ENCODE peak calls at places on chromosomes 2 and 18, in ten cellular contexts. L, R, C, J, S, Y, F, H, W and E are unnamed samples.

GRCh38 chr2:86211033-86211795 is 12.0 kb downstream of the MRPL35 start:
- DNase-seq in L (no peak), R (no peak), C (no peak), J (no peak), S (no peak), Y (no peak), F (no peak), H (no peak), W (no peak), E (no peak)

GRCh38 chr2:147430408-147430807 is 414.4 kb upstream of the ACVR2A start:
- DNase-seq in L (no peak), R (no peak), C (no peak), J (no peak), S (no peak), Y (no peak), F (no peak), H (no peak), W (no peak), E (no peak)

GRCh38 chr2:27400348-27401135 is 8.8 kb downstream of the PPM1G start:
- DNase-seq in L (no peak), R (no peak), C (no peak), J (no peak), S (no peak), Y (no peak), F (no peak), H (no peak), W (no peak), E (no peak)

GRCh38 chr2:14140009-14140408 is 492.5 kb upstream of the LRATD1 start:
- DNase-seq in L (no peak), R (no peak), C (no peak), J (no peak), S (no peak), Y (no peak), F (no peak), H (no peak), W (no peak), E (no peak)

GRCh38 chr2:97726311-97727064 is 13.1 kb downstream of the ZAP70 start:
- DNase-seq in L (no peak), R (no peak), C (no peak), J (no peak), S (no peak), Y (no peak), F (no peak), H (no peak), W (no peak), E (peak; percentile 3)

GRCh38 chr2:88110830-88111229 is 17.0 kb downstream of the FABP1 start:
- DNase-seq in L (no peak), R (no peak), C (no peak), J (no peak), S (no peak), Y (no peak), F (no peak), H (no peak), W (no peak), E (no peak)

GRCh38 chr2:238108423-238109201 is 8.5 kb downstream of the ESPNL start:
- DNase-seq in L (no peak), R (no peak), C (no peak), J (no peak), S (no peak), Y (no peak), F (no peak), H (no peak), W (no peak), E (no peak)

GRCh38 chr2:182077451-182078142 is 91.9 kb downstream of the PPP1R1C start:
- DNase-seq in L (peak; percentile 92), R (peak; percentile 83), C (no peak), J (no peak), S (peak; percentile 78), Y (no peak), F (peak; percentile 82), H (peak; percentile 3), W (no peak), E (no peak)

GRCh38 chr2:189086710-189087109 is 92.9 kb downstream of the COL5A2 start:
- DNase-seq in L (peak; percentile 23), R (no peak), C (no peak), J (no peak), S (no peak), Y (no peak), F (peak; percentile 58), H (no peak), W (no peak), E (no peak)

GRCh38 chr2:109457366-109457765 is 156.4 kb downstream of the SEPTIN10 start:
- DNase-seq in L (no peak), R (no peak), C (no peak), J (no peak), S (no peak), Y (no peak), F (no peak), H (no peak), W (no peak), E (no peak)

GRCh38 chr18:27921904-27922541 is 254.9 kb downstream of the CDH2 start:
- DNase-seq in L (no peak), R (peak; percentile 3), C (no peak), J (no peak), S (peak; percentile 82), Y (no peak), F (peak; percentile 90), H (no peak), W (no peak), E (no peak)

GRCh38 chr18:13301691-13302469 is 83.3 kb downstream of the LDLRAD4 start:
- DNase-seq in L (no peak), R (peak; percentile 57), C (no peak), J (no peak), S (no peak), Y (no peak), F (no peak), H (no peak), W (no peak), E (no peak)

GRCh38 chr2:8609357-8609804 is 72.5 kb upstream of the ID2 start:
- DNase-seq in L (no peak), R (no peak), C (no peak), J (no peak), S (no peak), Y (no peak), F (no peak), H (no peak), W (no peak), E (no peak)

GRCh38 chr2:70529663-70530062 is 24.0 kb downstream of the TGFA start:
- DNase-seq in L (no peak), R (no peak), C (no peak), J (no peak), S (no peak), Y (no peak), F (no peak), H (no peak), W (no peak), E (no peak)

GRCh38 chr2:167212054-167212648 is 323.9 kb downstream of the XIRP2 start:
- DNase-seq in L (peak; percentile 40), R (peak; percentile 33), C (no peak), J (no peak), S (peak; percentile 7), Y (no peak), F (no peak), H (peak; percentile 4), W (no peak), E (no peak)

GRCh38 chr2:127674241-127675209 is 805 bp downstream of the LIMS2 start:
- DNase-seq in L (no peak), R (no peak), C (peak; percentile 42), J (peak; percentile 34), S (no peak), Y (no peak), F (no peak), H (no peak), W (no peak), E (no peak)

GRCh38 chr2:178397002-178397605 is 53.9 kb downstream of the PRKRA start:
- DNase-seq in L (peak; percentile 30), R (peak; percentile 56), C (no peak), J (no peak), S (peak; percentile 11), Y (no peak), F (no peak), H (no peak), W (no peak), E (no peak)

GRCh38 chr2:43898134-43898957 is 59.6 kb downstream of the ABCG8 start:
- DNase-seq in L (no peak), R (peak; percentile 35), C (peak; percentile 61), J (no peak), S (no peak), Y (no peak), F (no peak), H (no peak), W (no peak), E (no peak)

GRCh38 chr2:28226558-28226957 is 166.1 kb upstream of the FOSL2 start:
- DNase-seq in L (no peak), R (no peak), C (no peak), J (no peak), S (no peak), Y (no peak), F (no peak), H (no peak), W (no peak), E (no peak)

GRCh38 chr18:3901811-3902210 is 451.8 kb downstream of the TGIF1 start:
- DNase-seq in L (no peak), R (no peak), C (no peak), J (no peak), S (no peak), Y (no peak), F (no peak), H (no peak), W (no peak), E (no peak)

GRCh38 chr2:191478754-191479679 is 198.9 kb upstream of the NABP1 start:
- DNase-seq in L (peak; percentile 18), R (peak; percentile 5), C (peak; percentile 51), J (no peak), S (no peak), Y (no peak), F (peak; percentile 11), H (no peak), W (no peak), E (no peak)

GRCh38 chr2:171878481-171878993 is 15.5 kb downstream of the SLC25A12 start:
- DNase-seq in L (peak; percentile 80), R (no peak), C (no peak), J (no peak), S (peak; percentile 56), Y (no peak), F (peak; percentile 60), H (no peak), W (no peak), E (no peak)

GRCh38 chr2:239220976-239221375 is 179.8 kb downstream of the HDAC4 start:
- DNase-seq in L (no peak), R (no peak), C (no peak), J (no peak), S (no peak), Y (no peak), F (no peak), H (no peak), W (no peak), E (no peak)

GRCh38 chr18:49725809-49726514 is 87.4 kb downstream of the ACAA2 start:
- DNase-seq in L (peak; percentile 95), R (no peak), C (peak; percentile 61), J (no peak), S (peak; percentile 94), Y (no peak), F (peak; percentile 97), H (no peak), W (no peak), E (no peak)

GRCh38 chr18:41150316-41150715 is 804.7 kb upstream of the PIK3C3 start:
- DNase-seq in L (no peak), R (no peak), C (no peak), J (no peak), S (no peak), Y (no peak), F (no peak), H (no peak), W (no peak), E (no peak)

GRCh38 chr2:151238527-151239487 is 22.9 kb downstream of the RBM43 start:
- DNase-seq in L (peak; percentile 74), R (peak; percentile 83), C (no peak), J (peak; percentile 22), S (peak; percentile 56), Y (no peak), F (peak; percentile 49), H (no peak), W (peak; percentile 5), E (peak; percentile 38)

GRCh38 chr2:95158891-95159619 is 593 bp downstream of the ZNF514 start:
- DNase-seq in L (no peak), R (peak; percentile 64), C (peak; percentile 48), J (no peak), S (peak; percentile 62), Y (no peak), F (no peak), H (peak; percentile 26), W (no peak), E (no peak)

GRCh38 chr18:78638889-78639596 is 340.6 kb upstream of the SALL3 start:
- DNase-seq in L (no peak), R (no peak), C (no peak), J (no peak), S (no peak), Y (no peak), F (no peak), H (no peak), W (no peak), E (no peak)